ENCODE peak calls at places on chromosomes 11 and 22, in seven cellular contexts. A, W, L, T, K, Z and P are unnamed samples.
A peak's percentile ranks its signal among the peaks of the same experiment; 100 is the strongest.

GRCh38 chr22:29299136-29299900 is 7.1 kb upstream of the GAS2L1 start:
- DNase-seq in A (peak; percentile 55), W (no peak), L (peak; percentile 61), T (no peak), K (no peak), Z (no peak), P (no peak)

GRCh38 chr11:126926376-126926791 is 74.2 kb downstream of the KIRREL3 start:
- DNase-seq in A (no peak), W (peak; percentile 48), L (no peak), T (no peak), K (no peak), Z (no peak), P (no peak)

GRCh38 chr22:44545773-44546172 is 47.7 kb upstream of the RTL6 start:
- DNase-seq in A (no peak), W (no peak), L (no peak), T (no peak), K (no peak), Z (no peak), P (no peak)

GRCh38 chr11:56410801-56411200 is 1.7 kb upstream of the OR5AL1 start:
- DNase-seq in A (no peak), W (no peak), L (no peak), T (no peak), K (no peak), Z (no peak), P (no peak)

GRCh38 chr11:64919627-64920026 is 2.6 kb upstream of the ATG2A start:
- DNase-seq in A (no peak), W (no peak), L (no peak), T (no peak), K (no peak), Z (no peak), P (no peak)

GRCh38 chr11:3169235-3169951 is 4.3 kb upstream of the OSBPL5 start:
- DNase-seq in A (no peak), W (peak; percentile 91), L (peak; percentile 88), T (no peak), K (no peak), Z (peak; percentile 85), P (peak; percentile 88)

GRCh38 chr22:19663286-19663815 is 51.0 kb upstream of the SEPTIN5 start:
- DNase-seq in A (no peak), W (peak; percentile 93), L (no peak), T (peak; percentile 73), K (peak; percentile 68), Z (peak; percentile 73), P (peak; percentile 78)

GRCh38 chr11:105783216-105783615 is 173.3 kb downstream of the GRIA4 start:
- DNase-seq in A (no peak), W (no peak), L (no peak), T (no peak), K (no peak), Z (no peak), P (no peak)

GRCh38 chr11:84922212-84922805 is 704.8 kb downstream of the DLG2 start:
- DNase-seq in A (no peak), W (peak; percentile 32), L (no peak), T (no peak), K (no peak), Z (peak; percentile 43), P (peak; percentile 44)

GRCh38 chr11:70695086-70695960 is 297.0 kb downstream of the CTTN start:
- DNase-seq in A (no peak), W (peak; percentile 17), L (no peak), T (peak; percentile 7), K (no peak), Z (no peak), P (no peak)

GRCh38 chr22:40310081-40310770 is 36.1 kb upstream of the ADSL start:
- DNase-seq in A (no peak), W (peak; percentile 93), L (no peak), T (peak; percentile 68), K (peak; percentile 51), Z (peak; percentile 92), P (peak; percentile 89)

GRCh38 chr11:128845334-128845780 is 21.7 kb downstream of the KCNJ1 start:
- DNase-seq in A (no peak), W (no peak), L (no peak), T (no peak), K (no peak), Z (no peak), P (no peak)

GRCh38 chr22:29994941-29995340 is 85.3 kb upstream of the HORMAD2 start:
- DNase-seq in A (no peak), W (peak; percentile 49), L (no peak), T (no peak), K (no peak), Z (no peak), P (no peak)

GRCh38 chr11:107696140-107696539 is 15.7 kb downstream of the SLN start:
- DNase-seq in A (no peak), W (peak; percentile 95), L (no peak), T (peak; percentile 83), K (no peak), Z (peak; percentile 71), P (peak; percentile 81)

GRCh38 chr11:67584205-67584880 is 731 bp downstream of the GSTP1 start:
- DNase-seq in A (peak; percentile 78), W (peak; percentile 80), L (peak; percentile 90), T (peak; percentile 14), K (peak; percentile 79), Z (peak; percentile 79), P (peak; percentile 84)

GRCh38 chr11:74278721-74279148 is 32.7 kb downstream of the P4HA3 start:
- DNase-seq in A (peak; percentile 84), W (peak; percentile 92), L (peak; percentile 85), T (peak; percentile 95), K (peak; percentile 56), Z (peak; percentile 86), P (peak; percentile 86)

GRCh38 chr11:73114110-73114834 is 27.8 kb downstream of the FCHSD2 start:
- DNase-seq in A (no peak), W (no peak), L (no peak), T (no peak), K (no peak), Z (no peak), P (no peak)

GRCh38 chr11:133134561-133135173 is 397.6 kb downstream of the OPCML start:
- DNase-seq in A (peak; percentile 60), W (peak; percentile 50), L (no peak), T (no peak), K (peak; percentile 59), Z (peak; percentile 77), P (peak; percentile 70)

GRCh38 chr11:18671246-18671645 is 27.3 kb upstream of the TMEM86A start:
- DNase-seq in A (no peak), W (no peak), L (no peak), T (no peak), K (no peak), Z (no peak), P (no peak)

GRCh38 chr11:64998141-64998540 is 1.4 kb upstream of the BATF2 start:
- DNase-seq in A (no peak), W (no peak), L (no peak), T (no peak), K (no peak), Z (no peak), P (no peak)

GRCh38 chr22:48940266-48940987 is 887.2 kb downstream of the BRD1 start:
- DNase-seq in A (peak; percentile 49), W (no peak), L (peak; percentile 26), T (no peak), K (no peak), Z (no peak), P (no peak)

GRCh38 chr11:46367244-46367915 is 14.1 kb upstream of the MDK start:
- DNase-seq in A (no peak), W (peak; percentile 73), L (peak; percentile 89), T (no peak), K (peak; percentile 77), Z (peak; percentile 74), P (peak; percentile 85)

GRCh38 chr11:126282361-126282741 is 542 bp upstream of the TIRAP start:
- DNase-seq in A (peak; percentile 74), W (peak; percentile 78), L (peak; percentile 82), T (no peak), K (peak; percentile 31), Z (peak; percentile 64), P (peak; percentile 67)

GRCh38 chr11:44149651-44150050 is 54.2 kb downstream of the EXT2 start:
- DNase-seq in A (no peak), W (peak; percentile 10), L (no peak), T (no peak), K (no peak), Z (no peak), P (no peak)

GRCh38 chr22:50524664-50525103 is 714 bp downstream of the SCO2 start:
- DNase-seq in A (no peak), W (peak; percentile 65), L (no peak), T (no peak), K (no peak), Z (no peak), P (no peak)

GRCh38 chr11:117457031-117457785 is 129.6 kb downstream of the CEP164 start:
- DNase-seq in A (no peak), W (no peak), L (no peak), T (no peak), K (no peak), Z (no peak), P (no peak)

GRCh38 chr22:29762263-29762662 is 4.5 kb downstream of the ZMAT5 start:
- DNase-seq in A (no peak), W (no peak), L (no peak), T (no peak), K (no peak), Z (no peak), P (no peak)

GRCh38 chr11:109037856-109038780 is 373.2 kb downstream of the DDX10 start:
- DNase-seq in A (no peak), W (peak; percentile 91), L (no peak), T (peak; percentile 80), K (no peak), Z (peak; percentile 92), P (peak; percentile 90)

GRCh38 chr11:12745787-12746186 is 71.6 kb downstream of the TEAD1 start:
- DNase-seq in A (no peak), W (no peak), L (no peak), T (no peak), K (no peak), Z (no peak), P (no peak)

GRCh38 chr11:128757886-128758612 is 64.2 kb downstream of the FLI1 start:
- DNase-seq in A (no peak), W (no peak), L (no peak), T (no peak), K (no peak), Z (no peak), P (no peak)

GRCh38 chr11:74091549-74091948 is 79.3 kb downstream of the C2CD3 start:
- DNase-seq in A (no peak), W (no peak), L (no peak), T (no peak), K (no peak), Z (no peak), P (no peak)

GRCh38 chr22:30754971-30755759 is 60.5 kb downstream of the OSBP2 start:
- DNase-seq in A (no peak), W (peak; percentile 91), L (peak; percentile 64), T (peak; percentile 59), K (peak; percentile 56), Z (peak; percentile 93), P (peak; percentile 91)

GRCh38 chr11:114131366-114131963 is 72.0 kb downstream of the ZBTB16 start:
- DNase-seq in A (no peak), W (no peak), L (no peak), T (no peak), K (no peak), Z (no peak), P (no peak)